ENCODE peak calls at places on chromosomes 6 and 20, in ten cellular contexts. Z is activated CD8-positive, alpha-beta T cell treated with anti-CD3 and anti-CD28 coated beads for 36 hours; P is mesenchymal stem cell; R is activated CD4-positive, alpha-beta T cell treated with anti-CD3 and anti-CD28 coated beads, Interleukin-2, amount 50 U/mL, for 1 hour; F is activated T-helper 1 cell treated with anti-CD3 and anti-CD28 coated beads, Interleukin-12 subunit alpha, Interleukin-12 subunit beta, Interleukin-2, Interleukin-4 antibody, amounts not matched to agents 30 ng/mL and 10 ng/mL and 1 ng/mL, durations not matched to agents 14 hours and 24 hours and 36 hours; U is HCT116; G is HEK293T; Q is progenitor cell of endocrine pancreas; I is prostate gland; V is mucosa of gallbladder. D is an unnamed sample.

GRCh38 chr6:74805841-74806696 is 399.8 kb downstream of the COL12A1 start:
- DNase-seq in U (no peak), G (no peak), R (no peak), Q (no peak), P (no peak), F (no peak), I (no peak), V (no peak), Z (no peak), D (no peak)

GRCh38 chr20:52047811-52048302 is 143.7 kb downstream of the ZFP64 start:
- DNase-seq in R (no peak), P (peak), F (peak), G (no peak), V (no peak), Q (no peak), U (no peak), I (no peak), Z (peak), D (no peak)

GRCh38 chr20:32823737-32824588 is 4.2 kb downstream of the MAPRE1 start:
- DNase-seq in V (no peak), Z (no peak), F (no peak), R (no peak), I (no peak), U (no peak), P (peak), Q (no peak), G (no peak), D (no peak)

GRCh38 chr20:15475483-15475882 is 1097.8 kb downstream of the KIF16B start:
- DNase-seq in G (no peak), Z (peak), R (no peak), U (no peak), F (no peak), P (no peak), Q (no peak), I (peak), V (peak), D (no peak)

GRCh38 chr6:87230801-87231200 is 75.4 kb downstream of the ZNF292 start:
- DNase-seq in I (no peak), F (no peak), Q (no peak), P (no peak), U (no peak), Z (no peak), R (no peak), G (no peak), V (no peak), D (no peak)

GRCh38 chr20:31687777-31688176 is 34.9 kb downstream of the BCL2L1 start:
- DNase-seq in I (no peak), G (no peak), F (no peak), U (no peak), V (no peak), P (no peak), Z (no peak), Q (no peak), R (no peak), D (no peak)

GRCh38 chr6:87590989-87591388 is 1.1 kb downstream of the ORC3 start:
- DNase-seq in G (no peak), I (no peak), R (no peak), F (no peak), Q (no peak), U (no peak), V (no peak), P (peak), Z (no peak), D (no peak)

GRCh38 chr6:51429042-51429712 is 610.5 kb downstream of the TFAP2B start:
- DNase-seq in V (no peak), I (no peak), G (no peak), Q (no peak), R (no peak), P (no peak), U (no peak), F (no peak), Z (no peak), D (no peak)

GRCh38 chr20:10110151-10110550 is 75.4 kb downstream of the ANKEF1 start:
- DNase-seq in R (no peak), P (no peak), F (no peak), V (no peak), Q (no peak), Z (no peak), G (no peak), U (no peak), I (no peak), D (no peak)

GRCh38 chr20:25486377-25486776 is 78.9 kb downstream of the GINS1 start:
- DNase-seq in Z (peak), P (no peak), I (no peak), G (no peak), F (no peak), Q (no peak), V (no peak), U (no peak), R (no peak), D (no peak)

GRCh38 chr6:74409447-74409846 is 713.4 kb downstream of the CD109 start:
- DNase-seq in U (peak), V (no peak), G (no peak), I (no peak), Q (no peak), F (no peak), Z (no peak), R (no peak), P (peak), D (no peak)

GRCh38 chr6:54056105-54056504 is 55.1 kb upstream of the MLIP start:
- DNase-seq in G (no peak), I (no peak), U (no peak), R (no peak), P (no peak), V (no peak), Z (no peak), Q (no peak), F (no peak), D (no peak)

GRCh38 chr6:133306876-133307275 is 65.7 kb downstream of the EYA4 start:
- DNase-seq in F (no peak), Q (no peak), U (no peak), P (no peak), V (no peak), G (no peak), R (no peak), Z (no peak), I (no peak), D (no peak)

GRCh38 chr20:36786246-36786645 is 12.7 kb upstream of the DSN1 start:
- DNase-seq in U (no peak), F (no peak), G (no peak), Q (no peak), R (no peak), Z (no peak), I (no peak), V (no peak), P (no peak), D (no peak)

GRCh38 chr6:11535801-11536230 is 1.7 kb upstream of the TMEM170B start:
- DNase-seq in F (no peak), Q (no peak), Z (peak), P (peak), V (peak), R (no peak), I (no peak), G (no peak), U (no peak), D (no peak)

GRCh38 chr6:157376706-157377230 is 4.2 kb upstream of the ZDHHC14 start:
- DNase-seq in P (no peak), Z (no peak), I (no peak), R (no peak), G (no peak), U (no peak), F (no peak), Q (no peak), V (no peak), D (no peak)

GRCh38 chr6:30763618-30764489 is 19.5 kb upstream of the IER3 start:
- DNase-seq in Z (no peak), V (no peak), U (no peak), P (peak), Q (no peak), F (no peak), I (no peak), R (no peak), G (peak), D (no peak)

GRCh38 chr20:25686081-25687077 is 10.3 kb downstream of the ZNF337 start:
- DNase-seq in Z (no peak), F (no peak), I (no peak), R (no peak), P (no peak), Q (no peak), U (no peak), G (no peak), V (no peak), D (no peak)

GRCh38 chr6:168627798-168628551 is 187.0 kb downstream of the SMOC2 start:
- DNase-seq in R (no peak), V (no peak), Z (no peak), P (no peak), Q (no peak), F (no peak), U (no peak), I (no peak), G (no peak), D (no peak)

GRCh38 chr6:106220485-106220884 is 105.1 kb downstream of the ATG5 start:
- DNase-seq in U (no peak), V (no peak), F (no peak), R (no peak), Z (no peak), I (no peak), Q (no peak), P (no peak), G (no peak), D (no peak)

GRCh38 chr6:108145639-108146038 is 20.2 kb upstream of the NR2E1 start:
- DNase-seq in Q (no peak), V (no peak), G (no peak), U (no peak), R (no peak), I (no peak), Z (no peak), F (no peak), P (no peak), D (no peak)

GRCh38 chr6:125222531-125223455 is 69.2 kb downstream of the TPD52L1 start:
- DNase-seq in G (no peak), U (no peak), Q (no peak), R (no peak), Z (no peak), P (no peak), F (no peak), V (no peak), I (no peak), D (no peak)

GRCh38 chr6:155303361-155303870 is 10.9 kb downstream of the TFB1M start:
- DNase-seq in R (no peak), Z (no peak), U (no peak), F (no peak), G (no peak), V (no peak), Q (no peak), I (no peak), P (peak), D (no peak)

GRCh38 chr6:126631343-126631742 is 291.4 kb downstream of the CENPW start:
- DNase-seq in V (no peak), F (no peak), Q (no peak), G (no peak), U (no peak), R (no peak), Z (no peak), I (no peak), P (peak), D (no peak)

GRCh38 chr6:140379919-140380318 is 1005.5 kb upstream of the CITED2 start:
- DNase-seq in G (no peak), Q (no peak), P (peak), F (no peak), I (no peak), U (no peak), V (no peak), Z (no peak), R (no peak), D (no peak)

GRCh38 chr6:21587182-21587924 is 6.2 kb upstream of the SOX4 start:
- DNase-seq in V (peak), F (peak), Q (peak), R (peak), P (peak), I (peak), Z (peak), U (peak), G (peak), D (peak)

GRCh38 chr6:149534742-149535141 is 11.1 kb downstream of the PPIL4 start:
- DNase-seq in V (no peak), I (no peak), Z (no peak), P (no peak), R (no peak), G (no peak), F (no peak), Q (no peak), U (no peak), D (no peak)

GRCh38 chr20:46681032-46681854 is 8.0 kb downstream of the TP53RK start:
- DNase-seq in U (no peak), R (peak), Z (peak), F (peak), I (peak), G (peak), P (peak), Q (peak), V (peak), D (peak)

D was measured in breast epithelium.